ENCODE peak calls at places on chromosomes 2 and 18, in ten cellular contexts. N, I, H, A, E, S, P, R, O and V are unnamed samples.
A peak's percentile ranks its signal among the peaks of the same experiment; 100 is the strongest.

GRCh38 chr2:54858021-54858681 is 134.7 kb downstream of the EML6 start:
- DNase-seq in A (peak; percentile 74), R (no peak), O (no peak), N (no peak), E (no peak), P (peak; percentile 81), S (no peak), I (no peak), H (no peak), V (no peak)

GRCh38 chr2:59996830-59997229 is 556.6 kb downstream of the BCL11A start:
- DNase-seq in R (no peak), A (no peak), N (no peak), O (no peak), H (no peak), E (no peak), P (no peak), S (no peak), I (no peak), V (no peak)

GRCh38 chr2:181421131-181421458 is 36.1 kb upstream of the ITGA4 start:
- DNase-seq in A (no peak), O (no peak), N (no peak), E (no peak), I (no peak), H (no peak), R (no peak), P (no peak), S (no peak), V (no peak)

GRCh38 chr2:105645031-105645940 is 99.4 kb upstream of the NCK2 start:
- DNase-seq in P (no peak), R (no peak), O (no peak), S (no peak), A (no peak), H (no peak), I (no peak), N (no peak), E (no peak), V (no peak)

GRCh38 chr2:6880200-6880733 is 2.7 kb downstream of the RSAD2 start:
- DNase-seq in P (no peak), A (no peak), S (no peak), R (no peak), N (no peak), E (no peak), O (no peak), I (no peak), H (no peak), V (no peak)

GRCh38 chr18:36572135-36572856 is 256.5 kb downstream of the TPGS2 start:
- DNase-seq in I (peak; percentile 28), N (peak; percentile 23), E (peak; percentile 44), S (peak; percentile 51), R (no peak), A (peak; percentile 68), H (no peak), P (peak; percentile 60), O (no peak), V (peak; percentile 39)

GRCh38 chr2:165198181-165198580 is 5.7 kb downstream of the SCN3A start:
- DNase-seq in E (no peak), O (no peak), P (no peak), N (no peak), H (no peak), R (no peak), A (no peak), I (no peak), S (no peak), V (no peak)

GRCh38 chr2:241821460-241822263 is 12.7 kb downstream of the NEU4 start:
- DNase-seq in E (peak; percentile 33), I (peak; percentile 7), P (no peak), S (no peak), H (no peak), R (no peak), N (no peak), A (no peak), O (peak; percentile 59), V (no peak)

GRCh38 chr2:80105020-80105419 is 199.5 kb downstream of the LRRTM1 start:
- DNase-seq in O (no peak), A (no peak), E (no peak), P (no peak), I (no peak), R (no peak), H (no peak), N (no peak), S (no peak), V (no peak)

DNA sequence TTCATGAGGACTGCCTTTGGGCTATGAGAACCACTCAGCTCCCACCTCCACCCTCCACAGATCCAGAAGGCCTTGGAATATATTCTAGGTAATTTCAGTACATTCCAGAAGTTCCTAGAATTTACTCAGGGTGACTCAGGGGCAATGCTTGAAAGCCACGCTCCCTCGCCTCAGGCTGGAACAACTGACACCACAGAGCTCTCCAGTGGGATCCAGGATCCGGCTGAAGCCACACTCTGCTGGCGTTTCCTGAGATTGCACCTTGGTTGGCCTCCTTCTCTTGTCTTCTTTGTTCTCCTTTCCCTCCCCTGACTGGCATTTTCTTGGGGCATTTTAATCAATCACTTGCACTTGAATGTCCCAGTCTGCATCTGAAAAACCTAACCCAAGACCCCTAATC is 92.6 kb upstream of the KCNE4 start:
- DNase-seq in O (no peak), N (no peak), S (no peak), R (no peak), P (peak; percentile 90), A (peak; percentile 91), H (no peak), E (no peak), I (no peak), V (no peak)
- TF ChIP-seq CTCF in O (no peak), N (no peak), S (no peak), R (no peak), P (peak; percentile 80), A (peak; percentile 61), H (no peak), E (no peak), I (no peak), V (peak; percentile 14)

DNA sequence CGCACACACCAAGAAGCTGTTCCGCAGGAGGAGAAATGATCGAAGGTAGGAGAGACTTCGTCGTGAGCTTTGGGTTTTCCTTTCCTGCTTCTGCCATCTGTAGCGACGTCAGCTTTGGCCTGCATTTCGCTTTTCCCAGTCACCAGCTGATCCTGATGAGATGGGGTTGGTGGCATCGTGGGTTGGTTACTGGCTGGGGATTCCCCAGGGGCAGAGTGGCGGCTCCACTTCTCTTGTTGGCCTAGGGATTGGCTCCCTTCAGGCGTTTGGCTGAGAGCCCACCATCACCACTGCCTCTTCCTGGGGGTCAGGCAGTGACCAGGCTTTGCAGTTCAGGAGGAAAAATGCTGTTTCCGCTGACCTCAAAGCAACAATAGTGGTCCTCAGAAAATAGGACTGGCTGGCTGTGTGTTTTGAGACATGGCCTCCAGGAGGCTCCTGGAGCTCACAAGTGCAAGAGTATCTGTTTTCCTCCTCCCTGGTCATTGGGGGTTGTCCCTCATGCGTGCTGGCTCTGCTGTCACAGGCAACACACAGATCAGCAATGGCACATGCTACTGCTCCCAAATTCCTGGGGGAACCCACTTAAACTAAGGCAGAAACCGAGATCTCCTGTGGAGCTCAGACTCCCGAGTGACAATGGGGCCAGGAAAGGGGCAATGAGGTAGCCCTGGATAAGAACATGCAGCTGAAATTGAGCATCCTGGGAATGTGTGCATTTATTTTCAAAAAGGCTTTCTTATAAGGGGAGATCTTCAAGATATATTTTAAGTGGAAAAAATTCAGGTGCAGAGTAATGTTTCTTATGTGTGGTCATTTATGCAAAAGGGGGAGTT is 173.0 kb downstream of the CTIF start:
- DNase-seq in I (peak; percentile 20), O (no peak), A (peak; percentile 68), H (peak; percentile 56), R (no peak), S (no peak), E (peak; percentile 33), N (peak; percentile 43), P (peak; percentile 53), V (peak; percentile 27)
- TF ChIP-seq CTCF in I (peak; percentile 32), O (peak; percentile 64), A (peak; percentile 53), H (peak; percentile 42), R (peak; percentile 56), S (no peak), E (no peak), N (peak; percentile 48), P (peak; percentile 83), V (peak; percentile 31)

DNA sequence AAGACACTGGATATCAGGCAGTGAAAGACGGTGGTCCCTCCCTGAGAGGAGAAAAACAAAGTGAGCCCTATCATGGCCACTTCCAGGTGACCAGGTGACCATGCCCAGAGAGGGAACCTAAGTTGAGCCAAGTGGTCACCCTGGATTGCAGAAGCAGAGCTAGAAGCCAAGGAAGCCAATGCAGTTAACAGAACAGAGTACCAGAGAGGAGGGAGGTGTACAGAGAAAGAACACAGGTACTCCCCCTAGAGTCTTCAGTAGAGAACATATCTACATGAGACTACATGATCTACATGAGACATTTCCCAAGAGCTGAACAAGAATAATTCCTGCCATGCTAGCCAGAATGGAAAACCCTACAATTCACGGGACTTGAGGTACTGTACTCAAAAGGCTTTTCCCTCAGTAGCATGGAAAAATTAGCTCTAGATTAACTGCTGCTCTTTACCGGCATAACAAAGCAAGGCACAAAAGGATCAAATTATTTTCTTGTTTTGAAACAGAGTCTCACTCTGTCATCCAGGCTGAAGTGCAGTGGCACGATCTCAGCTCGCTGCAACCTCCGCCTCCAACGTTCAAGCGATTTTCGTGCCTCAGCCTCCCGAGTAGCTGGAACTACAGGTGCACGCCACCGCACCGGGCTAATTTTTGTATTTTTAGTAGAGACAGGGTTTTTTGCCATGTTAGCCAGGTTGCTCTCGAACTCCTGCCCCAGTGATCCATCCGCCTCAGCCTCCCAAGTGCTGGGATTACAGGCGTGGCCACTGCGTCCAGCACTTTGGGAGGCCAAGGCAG is 23.5 kb downstream of the ROCK2 start:
- DNase-seq in O (no peak), E (no peak), I (no peak), S (no peak), N (no peak), R (no peak), H (no peak), P (no peak), A (no peak), V (no peak)
- TF ChIP-seq CTCF in O (no peak), E (no peak), I (no peak), S (no peak), N (no peak), R (no peak), H (no peak), P (peak; percentile 7), A (no peak), V (no peak)

GRCh38 chr18:13138822-13139139 is 79.8 kb upstream of the LDLRAD4 start:
- DNase-seq in I (no peak), N (no peak), H (no peak), R (no peak), O (no peak), P (no peak), E (no peak), S (no peak), A (no peak), V (no peak)

GRCh38 chr18:13137939-13138821 is 80.4 kb upstream of the LDLRAD4 start:
- DNase-seq in O (peak; percentile 75), S (no peak), E (no peak), I (peak; percentile 89), H (peak; percentile 87), P (no peak), A (peak; percentile 66), R (peak; percentile 59), N (peak; percentile 59), V (peak; percentile 72)

GRCh38 chr18:13137041-13137938 is 81.3 kb upstream of the LDLRAD4 start:
- DNase-seq in S (no peak), H (peak; percentile 91), N (peak; percentile 56), A (peak; percentile 25), O (no peak), I (peak; percentile 45), R (peak; percentile 74), P (no peak), E (no peak), V (peak; percentile 33)

GRCh38 chr18:13141209-13141608 is 77.4 kb upstream of the LDLRAD4 start:
- DNase-seq in H (no peak), A (peak; percentile 8), S (no peak), P (no peak), I (no peak), E (no peak), O (no peak), R (no peak), N (no peak), V (no peak)

GRCh38 chr18:13139885-13140450 is 78.6 kb upstream of the LDLRAD4 start:
- DNase-seq in N (no peak), P (no peak), I (no peak), R (no peak), O (no peak), A (no peak), H (no peak), E (no peak), S (no peak), V (peak; percentile 25)
- TF ChIP-seq CTCF in N (no peak), P (no peak), I (no peak), R (peak; percentile 17), O (no peak), A (no peak), H (no peak), E (no peak), S (no peak), V (no peak)